ENCODE peak calls at places on chromosomes 11 and 22, in ten cellular contexts. T is sigmoid colon; H is MG63; R is MM.1S; B is GM23338; Q is uterus; E is CD4-positive, CD25-positive, alpha-beta regulatory T cell; U is breast epithelium; I is small intestine; J is ovary. O is an unnamed sample.

GRCh38 chr11:130223291-130223971 is 63.8 kb downstream of the ST14 start:
- DNase-seq in I (no peak), U (no peak), B (no peak), H (no peak), R (no peak), T (no peak), Q (no peak), E (no peak), J (no peak), O (no peak)

GRCh38 chr22:37351268-37351667 is 69.0 kb downstream of the CYTH4 start:
- DNase-seq in T (no peak), U (no peak), B (no peak), J (no peak), R (no peak), E (no peak), I (no peak), H (no peak), Q (no peak), O (no peak)

GRCh38 chr11:120185678-120186407 is 25.0 kb upstream of the OAF start:
- DNase-seq in U (no peak), I (no peak), T (peak; percentile 60), E (no peak), H (no peak), J (no peak), R (no peak), B (no peak), Q (peak; percentile 33), O (no peak)

GRCh38 chr11:59212222-59212621 is 505 bp downstream of the MPEG1 start:
- DNase-seq in T (no peak), H (no peak), U (no peak), Q (no peak), B (no peak), E (no peak), I (no peak), R (no peak), J (no peak), O (no peak)

GRCh38 chr11:99015634-99016454 is 4.9 kb upstream of the CNTN5 start:
- DNase-seq in J (no peak), E (peak; percentile 39), Q (no peak), B (peak; percentile 71), T (no peak), I (peak; percentile 25), R (peak; percentile 67), U (no peak), H (no peak), O (peak; percentile 19)

GRCh38 chr11:100961633-100962032 is 168.0 kb downstream of the PGR start:
- DNase-seq in U (no peak), J (no peak), E (no peak), I (no peak), R (no peak), T (no peak), Q (no peak), B (no peak), H (no peak), O (no peak)

GRCh38 chr11:65502852-65503603 is 4.2 kb downstream of the MALAT1 start:
- DNase-seq in J (no peak), I (peak; percentile 56), T (peak; percentile 55), U (peak; percentile 42), B (no peak), E (peak; percentile 54), R (peak; percentile 55), H (no peak), Q (no peak), O (peak; percentile 41)

GRCh38 chr11:36450391-36450714 is 59.7 kb downstream of the TRAF6 start:
- DNase-seq in E (no peak), B (no peak), H (no peak), Q (no peak), U (no peak), R (no peak), J (no peak), T (no peak), I (no peak), O (no peak)

GRCh38 chr11:96197221-96197620 is 145.8 kb downstream of the MAML2 start:
- DNase-seq in E (no peak), H (no peak), R (no peak), B (no peak), J (no peak), I (no peak), T (no peak), U (no peak), Q (no peak), O (no peak)

GRCh38 chr22:30362632-30363281 is 6.0 kb downstream of the CCDC157 start:
- DNase-seq in J (no peak), U (no peak), I (no peak), R (no peak), Q (no peak), T (no peak), B (peak; percentile 81), H (no peak), E (no peak), O (no peak)

GRCh38 chr22:41976961-41977566 is 7.8 kb downstream of the SEPTIN3 start:
- DNase-seq in R (no peak), B (peak; percentile 72), U (no peak), I (no peak), T (no peak), H (no peak), E (peak; percentile 43), J (no peak), Q (no peak), O (no peak)

GRCh38 chr11:7522106-7522505 is 8.3 kb downstream of the PPFIBP2 start:
- DNase-seq in J (no peak), B (no peak), I (no peak), E (no peak), Q (no peak), U (no peak), R (no peak), H (no peak), T (no peak), O (no peak)

GRCh38 chr22:33803371-33803770 is 116.9 kb downstream of the LARGE1 start:
- DNase-seq in R (no peak), E (no peak), H (peak; percentile 54), I (peak; percentile 29), U (no peak), J (no peak), Q (peak; percentile 30), T (peak; percentile 66), B (no peak), O (peak; percentile 90)

GRCh38 chr11:64290352-64290751 is 750 bp upstream of the KCNK4 start:
- DNase-seq in J (no peak), B (no peak), I (no peak), H (no peak), T (no peak), U (no peak), R (peak; percentile 1), E (no peak), Q (no peak), O (no peak)
- H3K27me3 ChIP-seq in J (no peaks in the 10 kb centered on the region), B (peaks cover 75% of the 10 kb centered on the region), I (peaks cover 9% of the 10 kb centered on the region), H (no peaks in the 10 kb centered on the region), T (peaks cover 56% of the 10 kb centered on the region), U (peaks cover 8% of the 10 kb centered on the region), R (peaks cover 42% of the 10 kb centered on the region), E (peaks cover 9% of the 10 kb centered on the region), Q (peaks cover 5% of the 10 kb centered on the region), O (peaks cover 39% of the 10 kb centered on the region)

GRCh38 chr11:102279641-102280170 is 37.6 kb upstream of the BIRC3 start:
- DNase-seq in I (peak; percentile 86), E (peak; percentile 59), T (no peak), Q (no peak), H (peak; percentile 56), B (peak; percentile 38), R (peak; percentile 60), U (no peak), J (peak; percentile 30), O (peak; percentile 7)

GRCh38 chr11:102284008-102284407 is 33.3 kb upstream of the BIRC3 start:
- DNase-seq in J (no peak), Q (no peak), E (no peak), B (no peak), H (no peak), I (peak; percentile 45), U (no peak), R (no peak), T (no peak), O (no peak)

GRCh38 chr11:102276302-102277182 is 40.7 kb upstream of the BIRC3 start:
- DNase-seq in R (no peak), T (no peak), B (no peak), J (no peak), E (no peak), U (no peak), H (no peak), Q (no peak), I (no peak), O (no peak)

GRCh38 chr11:102283088-102283487 is 34.2 kb upstream of the BIRC3 start:
- DNase-seq in J (no peak), U (no peak), T (no peak), Q (no peak), I (no peak), R (no peak), B (no peak), E (no peak), H (no peak), O (no peak)

DNA sequence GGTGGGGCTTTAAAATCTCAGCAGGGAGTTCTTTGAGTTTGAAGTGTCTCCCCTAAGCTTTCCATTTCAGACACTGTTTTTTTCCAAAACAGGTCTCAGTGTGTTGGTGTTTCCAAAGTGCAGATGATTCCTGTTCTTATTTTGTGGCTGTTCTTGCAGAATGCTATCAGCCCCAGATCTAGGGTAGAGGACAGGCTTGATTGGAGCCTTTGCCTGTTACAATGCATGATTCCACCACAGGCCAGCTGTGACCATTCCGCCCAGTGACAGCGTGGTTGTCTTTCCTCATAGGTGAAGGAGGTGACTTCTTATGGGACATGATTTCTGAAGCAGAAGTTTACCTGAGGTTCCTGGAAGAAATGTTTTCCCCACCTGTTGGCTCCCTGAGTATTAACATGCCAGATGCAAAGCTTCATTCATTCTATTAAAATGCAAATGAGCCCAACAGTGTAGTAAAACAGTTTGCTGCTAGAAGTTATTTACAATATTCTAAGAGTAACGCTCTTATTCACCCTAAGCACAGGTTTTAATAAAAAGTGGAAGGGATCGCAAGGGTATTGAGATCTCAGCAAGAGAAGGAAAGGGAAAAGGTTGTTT is 36.9 kb upstream of the BIRC3 start:
- DNase-seq in E (no peak), Q (no peak), B (peak; percentile 36), U (no peak), T (no peak), H (no peak), J (no peak), I (peak; percentile 45), R (no peak), O (no peak)
- H3K4me3 ChIP-seq in E (no peak overlapping the region), Q (no peak overlapping the region), B (peak overlapping the region; percentile 23), U (no peak overlapping the region), T (no peak overlapping the region), H (peak overlapping the region; percentile 22), J (no peak overlapping the region), I (no peak overlapping the region), R (no peak overlapping the region), O (no peak overlapping the region)

DNA sequence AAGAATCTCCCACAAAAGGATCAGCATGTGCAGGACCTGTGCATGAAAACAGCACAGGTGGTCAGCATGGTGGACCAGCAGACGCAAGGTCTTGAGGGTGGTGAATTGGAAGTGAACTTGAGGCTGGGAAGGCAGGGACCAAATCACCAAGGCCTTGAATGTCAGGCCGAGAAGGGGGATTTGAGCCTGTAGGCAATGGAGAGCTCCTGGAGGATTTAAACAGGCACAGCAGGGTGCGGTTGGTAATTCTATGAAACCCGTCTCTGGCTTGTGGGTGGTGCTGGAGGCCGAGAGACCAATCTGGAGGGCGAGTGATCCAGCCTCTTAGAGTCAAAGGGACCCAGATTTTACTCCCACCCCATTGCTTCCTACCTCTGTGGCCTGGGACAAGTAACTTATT is 2.4 kb downstream of the TSKU start:
- DNase-seq in Q (no peak), R (no peak), H (no peak), U (no peak), B (peak; percentile 66), T (no peak), J (no peak), E (no peak), I (no peak), O (no peak)
- H3K27me3 ChIP-seq in Q (no peaks in the 10 kb centered on the region), R (no peaks in the 10 kb centered on the region), H (no peaks in the 10 kb centered on the region), U (no peaks in the 10 kb centered on the region), B (no peaks in the 10 kb centered on the region), T (no peaks in the 10 kb centered on the region), J (no peaks in the 10 kb centered on the region), E (peaks cover 27% of the 10 kb centered on the region), I (no peaks in the 10 kb centered on the region), O (no peaks in the 10 kb centered on the region)

GRCh38 chr11:110982214-110982613 is 263.3 kb upstream of the POU2AF2 start:
- DNase-seq in J (no peak), I (no peak), B (no peak), E (no peak), T (no peak), R (no peak), U (no peak), Q (no peak), H (no peak), O (no peak)
- H3K4me3 ChIP-seq in J (no peak overlapping the region), I (no peak overlapping the region), B (no peak overlapping the region), E (no peak overlapping the region), T (no peak overlapping the region), R (no peak overlapping the region), U (no peak overlapping the region), Q (no peak overlapping the region), H (no peak overlapping the region), O (no peak overlapping the region)

O was measured in brain microvascular endothelial cell.